ENCODE peak calls at places on chromosomes 3 and 15, in nine cellular contexts. O is stimulated activated CD8-positive, alpha-beta memory T cell treated with anti-CD3 and anti-CD28 coated beads, Interleukin-15, amount 100 ng/mL, for 24 hours; M is AG20443; T is right cardiac atrium; P is stomach; L is activated CD8-positive, alpha-beta memory T cell treated with anti-CD3 and anti-CD28 coated beads for 1 hour; W is activated T-cell treated with anti-CD3 and anti-CD28 coated beads for 24 hours; Z is choroid plexus epithelial cell; C is Caki2. G is an unnamed sample.
A peak's percentile ranks its signal among the peaks of the same experiment; 100 is the strongest.

GRCh38 chr3:10996345-10997050 is 4.0 kb downstream of the SLC6A1 start:
- DNase-seq in Z (no peak), L (no peak), C (no peak), O (no peak), P (no peak), M (no peak), T (no peak), W (no peak), G (no peak)

GRCh38 chr15:38512901-38513300 is 51.7 kb downstream of the RASGRP1 start:
- DNase-seq in T (no peak), C (no peak), W (no peak), L (no peak), M (no peak), O (no peak), Z (no peak), P (no peak), G (no peak)

GRCh38 chr15:38164061-38164460 is 88.6 kb upstream of the SPRED1 start:
- DNase-seq in W (no peak), L (no peak), M (peak; percentile 20), P (no peak), Z (no peak), C (no peak), O (no peak), T (no peak), G (no peak)

GRCh38 chr3:151765685-151766084 is 32.0 kb downstream of the AADACL2 start:
- DNase-seq in P (no peak), O (no peak), M (no peak), W (no peak), L (no peak), T (no peak), Z (no peak), C (no peak), G (no peak)

GRCh38 chr3:45679805-45680204 is 9.4 kb upstream of the SACM1L start:
- DNase-seq in Z (no peak), T (no peak), L (no peak), P (no peak), O (no peak), W (no peak), C (no peak), M (no peak), G (no peak)

GRCh38 chr3:105527949-105528348 is 161.2 kb downstream of the ALCAM start:
- DNase-seq in M (no peak), O (no peak), T (no peak), P (no peak), C (peak; percentile 71), Z (peak; percentile 71), W (peak; percentile 7), L (no peak), G (no peak)

GRCh38 chr15:69591905-69592508 is 139.4 kb downstream of the RPLP1 start:
- DNase-seq in O (no peak), C (peak; percentile 60), L (no peak), T (no peak), W (no peak), Z (no peak), M (no peak), P (no peak), G (no peak)

GRCh38 chr15:60804986-60805949 is 326.3 kb upstream of the ICE2 start:
- DNase-seq in Z (peak; percentile 42), M (peak; percentile 85), C (no peak), W (no peak), O (no peak), P (no peak), T (peak; percentile 53), L (no peak), G (no peak)

GRCh38 chr15:97791824-97792792 is 168.4 kb upstream of the ARRDC4 start:
- DNase-seq in P (no peak), Z (no peak), M (no peak), T (no peak), O (no peak), C (no peak), W (no peak), L (no peak), G (no peak)

GRCh38 chr3:48468329-48468731 is 21.8 kb downstream of the ATRIP start:
- DNase-seq in L (no peak), C (no peak), W (no peak), M (no peak), O (no peak), Z (no peak), P (peak; percentile 61), T (no peak), G (no peak)

GRCh38 chr3:172475703-172476102 is 27.4 kb upstream of the GHSR start:
- DNase-seq in P (no peak), C (no peak), T (no peak), L (no peak), O (no peak), M (no peak), W (no peak), Z (no peak), G (no peak)

GRCh38 chr3:130626021-130626420 is 109.0 kb downstream of the COL6A6 start:
- DNase-seq in P (no peak), T (no peak), C (no peak), L (no peak), M (peak; percentile 76), W (no peak), Z (no peak), O (no peak), G (no peak)

GRCh38 chr3:15634671-15635661 is 33.4 kb downstream of the BTD start:
- DNase-seq in M (peak; percentile 75), P (no peak), C (no peak), W (no peak), L (no peak), T (peak; percentile 53), O (no peak), Z (peak; percentile 58), G (peak; percentile 51)

GRCh38 chr3:9500108-9501050 is 53.2 kb downstream of the LHFPL4 start:
- DNase-seq in W (peak; percentile 49), T (peak; percentile 82), P (peak; percentile 60), O (peak; percentile 47), L (no peak), M (peak; percentile 91), Z (peak; percentile 76), C (no peak), G (peak; percentile 74)

GRCh38 chr3:181623924-181624694 is 87.6 kb upstream of the SOX2 start:
- DNase-seq in L (no peak), O (no peak), M (no peak), T (peak; percentile 30), P (no peak), C (peak; percentile 88), W (no peak), Z (no peak), G (peak; percentile 70)

GRCh38 chr15:29379647-29380046 is 110.0 kb upstream of the NSMCE3 start:
- DNase-seq in P (no peak), T (no peak), W (no peak), L (no peak), Z (no peak), M (no peak), C (no peak), O (no peak), G (no peak)

GRCh38 chr3:30683769-30684168 is 77.4 kb downstream of the TGFBR2 start:
- DNase-seq in M (no peak), W (no peak), Z (no peak), P (no peak), L (no peak), T (no peak), O (no peak), C (no peak), G (no peak)

GRCh38 chr3:124928333-124929202 is 6.0 kb downstream of the MUC13 start:
- DNase-seq in W (peak; percentile 40), O (peak; percentile 10), Z (peak; percentile 85), M (peak; percentile 56), P (peak; percentile 76), L (no peak), C (peak; percentile 21), T (peak; percentile 81), G (peak; percentile 50)

GRCh38 chr3:192992346-192992745 is 74.7 kb upstream of the MB21D2 start:
- DNase-seq in P (no peak), C (no peak), L (no peak), O (no peak), M (no peak), Z (no peak), W (no peak), T (no peak), G (no peak)

GRCh38 chr3:125083776-125084175 is 28.0 kb upstream of the HEG1 start:
- DNase-seq in M (peak; percentile 40), L (no peak), Z (peak; percentile 67), W (no peak), T (no peak), O (no peak), P (no peak), C (no peak), G (peak; percentile 64)

GRCh38 chr15:42581272-42581730 is 5.9 kb downstream of the STARD9 start:
- DNase-seq in C (peak; percentile 57), M (peak; percentile 89), O (peak; percentile 51), Z (peak; percentile 72), W (peak; percentile 66), T (peak; percentile 97), L (peak; percentile 52), P (peak; percentile 88), G (peak; percentile 66)

GRCh38 chr3:18868911-18869689 is 279.2 kb upstream of the KCNH8 start:
- DNase-seq in O (no peak), P (no peak), M (no peak), L (no peak), Z (no peak), C (no peak), W (peak; percentile 24), T (no peak), G (no peak)

GRCh38 chr15:55897560-55898336 is 95.7 kb downstream of the NEDD4 start:
- DNase-seq in W (no peak), C (peak; percentile 68), P (peak; percentile 51), L (no peak), O (no peak), M (peak; percentile 74), Z (peak; percentile 66), T (peak; percentile 79), G (peak; percentile 56)

GRCh38 chr3:45754461-45754860 is 41.9 kb downstream of the SLC6A20 start:
- DNase-seq in O (no peak), L (no peak), M (no peak), C (no peak), P (no peak), T (no peak), W (no peak), Z (no peak), G (no peak)

GRCh38 chr3:194675081-194675640 is 3.2 kb upstream of the LSG1 start:
- DNase-seq in M (no peak), C (no peak), P (no peak), W (peak; percentile 64), O (peak; percentile 21), L (no peak), T (no peak), Z (no peak), G (no peak)

GRCh38 chr15:66603301-66604179 is 37.7 kb upstream of the LCTL start:
- DNase-seq in O (peak; percentile 50), W (peak; percentile 34), Z (peak; percentile 73), C (peak; percentile 15), P (peak; percentile 71), M (peak; percentile 88), L (no peak), T (peak; percentile 93), G (peak; percentile 71)

GRCh38 chr15:33031324-33031736 is 163.2 kb downstream of the FMN1 start:
- DNase-seq in O (no peak), M (peak; percentile 86), W (no peak), C (no peak), Z (peak; percentile 63), P (no peak), T (no peak), L (no peak), G (no peak)

GRCh38 chr3:149247929-149248691 is 26.5 kb upstream of the CP start:
- DNase-seq in Z (peak; percentile 60), P (no peak), O (no peak), T (no peak), W (peak; percentile 10), C (peak; percentile 27), M (no peak), L (no peak), G (no peak)

GRCh38 chr3:151393961-151394360 is 9.4 kb upstream of the P2RY12 start:
- DNase-seq in O (no peak), Z (peak; percentile 28), P (no peak), M (no peak), C (no peak), T (no peak), W (no peak), L (no peak), G (no peak)

GRCh38 chr15:76844096-76844495 is 61.0 kb downstream of the SCAPER start:
- DNase-seq in C (no peak), T (no peak), Z (peak; percentile 15), O (no peak), L (no peak), W (no peak), P (no peak), M (peak; percentile 17), G (no peak)

GRCh38 chr15:36024066-36024465 is 478.1 kb upstream of the DPH6 start:
- DNase-seq in W (no peak), C (no peak), L (no peak), M (no peak), Z (peak; percentile 12), O (no peak), P (no peak), T (peak; percentile 62), G (no peak)